ENCODE peak calls at places on chromosomes 6 and 20, in four cellular contexts. S is mucosa of gallbladder, F is NCI-H460, K is T-helper 2 cell. A is an unnamed sample.

GRCh38 chr20:36468149-36469000 is 72.9 kb upstream of the MYL9 start:
- DNase-seq in K (no peak), F (no peak), S (no peak), A (peak; percentile 73)

GRCh38 chr6:6657085-6657819 is 68.7 kb downstream of the LY86 start:
- DNase-seq in F (no peak), S (no peak), K (no peak), A (no peak)

GRCh38 chr20:3864518-3864917 is 17.9 kb downstream of the MAVS start:
- DNase-seq in S (no peak), F (no peak), K (no peak), A (no peak)

GRCh38 chr6:1949533-1949932 is 295.9 kb downstream of the GMDS start:
- DNase-seq in K (no peak), F (no peak), S (no peak), A (no peak)

GRCh38 chr6:35687658-35688604 is 784 bp downstream of the FKBP5 start:
- DNase-seq in F (no peak), S (peak; percentile 50), K (peak; percentile 28), A (peak; percentile 80)

GRCh38 chr20:10379761-10380160 is 54.3 kb downstream of the MKKS start:
- DNase-seq in K (no peak), F (no peak), S (no peak), A (no peak)

GRCh38 chr20:50683570-50683969 is 7.8 kb downstream of the RIPOR3 start:
- DNase-seq in F (no peak), S (no peak), K (no peak), A (no peak)

GRCh38 chr20:47143658-47144057 is 212.8 kb downstream of the ZMYND8 start:
- DNase-seq in S (no peak), K (no peak), F (no peak), A (no peak)

GRCh38 chr20:47310729-47311128 is 45.8 kb downstream of the ZMYND8 start:
- DNase-seq in S (no peak), F (no peak), K (no peak), A (no peak)

GRCh38 chr6:150599199-150600002 is at the start of gene PLEKHG1:
- DNase-seq in K (peak; percentile 13), S (peak; percentile 78), F (peak; percentile 16), A (peak; percentile 68)

GRCh38 chr20:34538671-34539123 is 19.8 kb upstream of the MAP1LC3A start:
- DNase-seq in K (no peak), F (peak; percentile 43), S (peak; percentile 40), A (peak; percentile 66)

GRCh38 chr20:51426879-51427624 is 115.5 kb downstream of the NFATC2 start:
- DNase-seq in F (no peak), K (no peak), S (no peak), A (no peak)

GRCh38 chr20:1334761-1335160 is 5.8 kb upstream of the SDCBP2 start:
- DNase-seq in K (no peak), F (peak; percentile 53), S (no peak), A (no peak)

GRCh38 chr6:55983861-55984260 is 108.5 kb upstream of the BMP5 start:
- DNase-seq in K (no peak), S (no peak), F (no peak), A (no peak)

GRCh38 chr6:38080349-38080748 is 260.8 kb downstream of the ZFAND3 start:
- DNase-seq in K (no peak), S (no peak), F (no peak), A (no peak)

GRCh38 chr20:53599378-53599777 is 5.7 kb upstream of the ZNF217 start:
- DNase-seq in F (no peak), S (no peak), K (no peak), A (peak; percentile 7)

GRCh38 chr6:25623874-25624273 is 28.1 kb upstream of the SCGN start:
- DNase-seq in K (no peak), S (no peak), F (no peak), A (no peak)

GRCh38 chr6:144921206-144921975 is 636.3 kb downstream of the UTRN start:
- DNase-seq in F (no peak), K (no peak), S (peak; percentile 16), A (peak; percentile 30)

GRCh38 chr6:154509421-154510143 is 903 bp downstream of the CNKSR3 start:
- DNase-seq in F (no peak), S (peak; percentile 15), K (no peak), A (peak; percentile 55)

GRCh38 chr6:47151232-47151898 is 109.2 kb upstream of the ADGRF1 start:
- DNase-seq in S (no peak), K (no peak), F (no peak), A (no peak)

GRCh38 chr20:38599410-38599882 is 2.2 kb upstream of the ARHGAP40 start:
- DNase-seq in S (peak; percentile 42), F (no peak), K (no peak), A (peak; percentile 78)

GRCh38 chr6:137426007-137426689 is 68.0 kb downstream of the OLIG3 start:
- DNase-seq in F (no peak), S (no peak), K (no peak), A (no peak)

GRCh38 chr20:25057234-25058050 is 497 bp downstream of the ACSS1 start:
- DNase-seq in F (peak; percentile 35), S (peak; percentile 78), K (peak; percentile 56), A (peak; percentile 84)

GRCh38 chr20:17169575-17170136 is 57.2 kb upstream of the PCSK2 start:
- DNase-seq in F (no peak), K (no peak), S (no peak), A (no peak)

GRCh38 chr6:150596439-150596838 is 3.2 kb upstream of the PLEKHG1 start:
- DNase-seq in F (no peak), S (no peak), K (no peak), A (no peak)

GRCh38 chr6:133254552-133255228 is 13.5 kb downstream of the EYA4 start:
- DNase-seq in K (no peak), F (peak; percentile 76), S (no peak), A (no peak)